ENCODE peak calls at places on chromosomes 4 and X, in ten cellular contexts. One of them, this sample, is unnamed.

GRCh38 chr4:172104534-172104933 is 291.3 kb downstream of the GALNTL6 start:
- DNase-seq in cardiac muscle cell: no peak
- DNase-seq in T-cell: no peak
- DNase-seq in endothelial cell: no peak
- DNase-seq in H54: no peak
- DNase-seq in ELR: peak
- DNase-seq in T-helper 1 cell: no peak
- DNase-seq in H9: no peak
- DNase-seq in left kidney: no peak
- DNase-seq in suprapubic skin: no peak
- DNase-seq in this sample: no peak

GRCh38 chr4:77927991-77928925 is 65.6 kb downstream of the MRPL1 start:
- DNase-seq in cardiac muscle cell: peak
- DNase-seq in T-cell: no peak
- DNase-seq in endothelial cell: no peak
- DNase-seq in H54: no peak
- DNase-seq in ELR: peak
- DNase-seq in T-helper 1 cell: no peak
- DNase-seq in H9: no peak
- DNase-seq in left kidney: no peak
- DNase-seq in suprapubic skin: no peak
- DNase-seq in this sample: peak

GRCh38 chr4:79623125-79623905 is 215.3 kb upstream of the GK2 start:
- DNase-seq in cardiac muscle cell: peak
- DNase-seq in T-cell: no peak
- DNase-seq in endothelial cell: no peak
- DNase-seq in H54: no peak
- DNase-seq in ELR: peak
- DNase-seq in T-helper 1 cell: no peak
- DNase-seq in H9: no peak
- DNase-seq in left kidney: peak
- DNase-seq in suprapubic skin: no peak
- DNase-seq in this sample: no peak

GRCh38 chrX:153357877-153358276 is 23.9 kb downstream of the ZNF275 start:
- DNase-seq in cardiac muscle cell: no peak
- DNase-seq in T-cell: no peak
- DNase-seq in endothelial cell: no peak
- DNase-seq in H54: no peak
- DNase-seq in ELR: no peak
- DNase-seq in T-helper 1 cell: no peak
- DNase-seq in H9: no peak
- DNase-seq in left kidney: no peak
- DNase-seq in suprapubic skin: no peak
- DNase-seq in this sample: no peak

GRCh38 chr4:7347981-7348380 is 86.7 kb downstream of the PSAPL1 start:
- DNase-seq in cardiac muscle cell: peak
- DNase-seq in T-cell: no peak
- DNase-seq in endothelial cell: no peak
- DNase-seq in H54: peak
- DNase-seq in ELR: peak
- DNase-seq in T-helper 1 cell: no peak
- DNase-seq in H9: no peak
- DNase-seq in left kidney: no peak
- DNase-seq in suprapubic skin: no peak
- DNase-seq in this sample: no peak

GRCh38 chr4:83212041-83212851 is 72.4 kb downstream of the COQ2 start:
- DNase-seq in cardiac muscle cell: no peak
- DNase-seq in T-cell: peak
- DNase-seq in endothelial cell: no peak
- DNase-seq in H54: no peak
- DNase-seq in ELR: no peak
- DNase-seq in T-helper 1 cell: peak
- DNase-seq in H9: no peak
- DNase-seq in left kidney: no peak
- DNase-seq in suprapubic skin: no peak
- DNase-seq in this sample: peak

GRCh38 chr4:151624606-151625565 is 135.9 kb downstream of the GATB start:
- DNase-seq in cardiac muscle cell: peak
- DNase-seq in T-cell: no peak
- DNase-seq in endothelial cell: no peak
- DNase-seq in H54: no peak
- DNase-seq in ELR: no peak
- DNase-seq in T-helper 1 cell: no peak
- DNase-seq in H9: no peak
- DNase-seq in left kidney: peak
- DNase-seq in suprapubic skin: no peak
- DNase-seq in this sample: no peak

GRCh38 chr4:169941141-169941540 is 85.1 kb downstream of the MFAP3L start:
- DNase-seq in cardiac muscle cell: no peak
- DNase-seq in T-cell: no peak
- DNase-seq in endothelial cell: no peak
- DNase-seq in H54: no peak
- DNase-seq in ELR: no peak
- DNase-seq in T-helper 1 cell: no peak
- DNase-seq in H9: no peak
- DNase-seq in left kidney: no peak
- DNase-seq in suprapubic skin: no peak
- DNase-seq in this sample: no peak

GRCh38 chr4:82965763-82966162 is 44.9 kb downstream of the LIN54 start:
- DNase-seq in cardiac muscle cell: no peak
- DNase-seq in T-cell: no peak
- DNase-seq in endothelial cell: no peak
- DNase-seq in H54: no peak
- DNase-seq in ELR: no peak
- DNase-seq in T-helper 1 cell: no peak
- DNase-seq in H9: no peak
- DNase-seq in left kidney: no peak
- DNase-seq in suprapubic skin: no peak
- DNase-seq in this sample: no peak

GRCh38 chrX:31714797-31715196 is 643.0 kb upstream of the FTHL17 start:
- DNase-seq in cardiac muscle cell: no peak
- DNase-seq in T-cell: no peak
- DNase-seq in endothelial cell: no peak
- DNase-seq in H54: no peak
- DNase-seq in ELR: no peak
- DNase-seq in T-helper 1 cell: no peak
- DNase-seq in H9: no peak
- DNase-seq in left kidney: no peak
- DNase-seq in suprapubic skin: no peak
- DNase-seq in this sample: no peak

GRCh38 chr4:186765138-186765537 is 41.5 kb upstream of the FAT1 start:
- DNase-seq in cardiac muscle cell: peak
- DNase-seq in T-cell: no peak
- DNase-seq in endothelial cell: no peak
- DNase-seq in H54: peak
- DNase-seq in ELR: peak
- DNase-seq in T-helper 1 cell: no peak
- DNase-seq in H9: peak
- DNase-seq in left kidney: peak
- DNase-seq in suprapubic skin: no peak
- DNase-seq in this sample: peak

GRCh38 chrX:32137525-32137924 is 1065.7 kb upstream of the FTHL17 start:
- DNase-seq in cardiac muscle cell: peak
- DNase-seq in T-cell: no peak
- DNase-seq in endothelial cell: peak
- DNase-seq in H54: no peak
- DNase-seq in ELR: no peak
- DNase-seq in T-helper 1 cell: no peak
- DNase-seq in H9: peak
- DNase-seq in left kidney: peak
- DNase-seq in suprapubic skin: no peak
- DNase-seq in this sample: peak

GRCh38 chr4:7128651-7129050 is 60.8 kb upstream of the GRPEL1 start:
- DNase-seq in cardiac muscle cell: no peak
- DNase-seq in T-cell: no peak
- DNase-seq in endothelial cell: no peak
- DNase-seq in H54: no peak
- DNase-seq in ELR: no peak
- DNase-seq in T-helper 1 cell: no peak
- DNase-seq in H9: no peak
- DNase-seq in left kidney: no peak
- DNase-seq in suprapubic skin: no peak
- DNase-seq in this sample: no peak

GRCh38 chr4:36609631-36610030 is 328.2 kb downstream of the DTHD1 start:
- DNase-seq in cardiac muscle cell: no peak
- DNase-seq in T-cell: no peak
- DNase-seq in endothelial cell: no peak
- DNase-seq in H54: no peak
- DNase-seq in ELR: no peak
- DNase-seq in T-helper 1 cell: no peak
- DNase-seq in H9: no peak
- DNase-seq in left kidney: no peak
- DNase-seq in suprapubic skin: no peak
- DNase-seq in this sample: no peak

GRCh38 chrX:120147537-120147936 is 10.9 kb upstream of the RHOXF2 start:
- DNase-seq in cardiac muscle cell: no peak
- DNase-seq in T-cell: no peak
- DNase-seq in endothelial cell: no peak
- DNase-seq in H54: no peak
- DNase-seq in ELR: no peak
- DNase-seq in T-helper 1 cell: no peak
- DNase-seq in H9: no peak
- DNase-seq in left kidney: no peak
- DNase-seq in suprapubic skin: no peak
- DNase-seq in this sample: no peak

GRCh38 chr4:3328814-3329663 is 36.2 kb downstream of the RGS12 start:
- DNase-seq in cardiac muscle cell: no peak
- DNase-seq in T-cell: no peak
- DNase-seq in endothelial cell: no peak
- DNase-seq in H54: no peak
- DNase-seq in ELR: no peak
- DNase-seq in T-helper 1 cell: no peak
- DNase-seq in H9: no peak
- DNase-seq in left kidney: peak
- DNase-seq in suprapubic skin: no peak
- DNase-seq in this sample: no peak

GRCh38 chr4:86955888-86956451 is 21.2 kb downstream of the AFF1 start:
- DNase-seq in cardiac muscle cell: no peak
- DNase-seq in T-cell: no peak
- DNase-seq in endothelial cell: no peak
- DNase-seq in H54: no peak
- DNase-seq in ELR: peak
- DNase-seq in T-helper 1 cell: no peak
- DNase-seq in H9: no peak
- DNase-seq in left kidney: no peak
- DNase-seq in suprapubic skin: no peak
- DNase-seq in this sample: no peak

GRCh38 chr4:20889901-20890300 is 189.6 kb downstream of the PACRGL start:
- DNase-seq in cardiac muscle cell: no peak
- DNase-seq in T-cell: no peak
- DNase-seq in endothelial cell: no peak
- DNase-seq in H54: no peak
- DNase-seq in ELR: no peak
- DNase-seq in T-helper 1 cell: no peak
- DNase-seq in H9: no peak
- DNase-seq in left kidney: no peak
- DNase-seq in suprapubic skin: no peak
- DNase-seq in this sample: no peak

GRCh38 chr4:10684631-10685030 is at the start of gene CLNK:
- DNase-seq in cardiac muscle cell: no peak
- DNase-seq in T-cell: no peak
- DNase-seq in endothelial cell: no peak
- DNase-seq in H54: no peak
- DNase-seq in ELR: no peak
- DNase-seq in T-helper 1 cell: no peak
- DNase-seq in H9: no peak
- DNase-seq in left kidney: no peak
- DNase-seq in suprapubic skin: no peak
- DNase-seq in this sample: no peak

GRCh38 chr4:110134269-110134889 is 64.0 kb downstream of the ELOVL6 start:
- DNase-seq in cardiac muscle cell: no peak
- DNase-seq in T-cell: no peak
- DNase-seq in endothelial cell: no peak
- DNase-seq in H54: no peak
- DNase-seq in ELR: no peak
- DNase-seq in T-helper 1 cell: no peak
- DNase-seq in H9: no peak
- DNase-seq in left kidney: no peak
- DNase-seq in suprapubic skin: no peak
- DNase-seq in this sample: no peak

GRCh38 chrX:41889317-41890025 is 33.9 kb downstream of the CASK start:
- DNase-seq in cardiac muscle cell: peak
- DNase-seq in T-cell: no peak
- DNase-seq in endothelial cell: no peak
- DNase-seq in H54: no peak
- DNase-seq in ELR: peak
- DNase-seq in T-helper 1 cell: no peak
- DNase-seq in H9: no peak
- DNase-seq in left kidney: no peak
- DNase-seq in suprapubic skin: no peak
- DNase-seq in this sample: no peak

GRCh38 chrX:121216979-121217378 is 169.6 kb downstream of the GLUD2 start:
- DNase-seq in cardiac muscle cell: no peak
- DNase-seq in T-cell: no peak
- DNase-seq in endothelial cell: no peak
- DNase-seq in H54: no peak
- DNase-seq in ELR: no peak
- DNase-seq in T-helper 1 cell: no peak
- DNase-seq in H9: no peak
- DNase-seq in left kidney: no peak
- DNase-seq in suprapubic skin: no peak
- DNase-seq in this sample: no peak

GRCh38 chr4:86264269-86264668 is 95.6 kb downstream of the MAPK10 start:
- DNase-seq in cardiac muscle cell: no peak
- DNase-seq in T-cell: no peak
- DNase-seq in endothelial cell: no peak
- DNase-seq in H54: no peak
- DNase-seq in ELR: no peak
- DNase-seq in T-helper 1 cell: no peak
- DNase-seq in H9: no peak
- DNase-seq in left kidney: no peak
- DNase-seq in suprapubic skin: no peak
- DNase-seq in this sample: no peak

GRCh38 chrX:69231903-69232302 is 66.7 kb upstream of the PJA1 start:
- DNase-seq in cardiac muscle cell: no peak
- DNase-seq in T-cell: no peak
- DNase-seq in endothelial cell: no peak
- DNase-seq in H54: no peak
- DNase-seq in ELR: peak
- DNase-seq in T-helper 1 cell: no peak
- DNase-seq in H9: no peak
- DNase-seq in left kidney: no peak
- DNase-seq in suprapubic skin: no peak
- DNase-seq in this sample: no peak

GRCh38 chr4:26144526-26145167 is 176.2 kb upstream of the RBPJ start:
- DNase-seq in cardiac muscle cell: no peak
- DNase-seq in T-cell: no peak
- DNase-seq in endothelial cell: no peak
- DNase-seq in H54: no peak
- DNase-seq in ELR: no peak
- DNase-seq in T-helper 1 cell: no peak
- DNase-seq in H9: no peak
- DNase-seq in left kidney: no peak
- DNase-seq in suprapubic skin: no peak
- DNase-seq in this sample: no peak

GRCh38 chr4:124931050-124931449 is 218.5 kb upstream of the ANKRD50 start:
- DNase-seq in cardiac muscle cell: peak
- DNase-seq in T-cell: no peak
- DNase-seq in endothelial cell: no peak
- DNase-seq in H54: no peak
- DNase-seq in ELR: no peak
- DNase-seq in T-helper 1 cell: no peak
- DNase-seq in H9: no peak
- DNase-seq in left kidney: peak
- DNase-seq in suprapubic skin: no peak
- DNase-seq in this sample: no peak

This sample was measured in hepatocyte.